ENCODE peak calls at places on chromosomes 6 and 20, in seven cellular contexts. P is fibroblast of gingiva; F is activated CD4-positive, alpha-beta T cell treated with anti-CD3 and anti-CD28 coated beads for 4 hours; H is aorta; V is tibial artery; J is NCI-H1092; A is heart left ventricle. B is an unnamed sample.

GRCh38 chr6:133286765-133287164 is 45.6 kb downstream of the EYA4 start:
- DNase-seq in P (peak), F (no peak), H (no peak), V (no peak), J (no peak), A (no peak), B (no peak)

GRCh38 chr20:63696311-63696627 is 183 bp upstream of the TNFRSF6B start:
- DNase-seq in P (peak), F (no peak), H (peak), V (no peak), J (no peak), A (peak), B (no peak)

GRCh38 chr20:45959956-45960630 is 11.9 kb downstream of the ZNF335 start:
- DNase-seq in P (no peak), F (no peak), H (peak), V (peak), J (no peak), A (no peak), B (no peak)

GRCh38 chr6:116531675-116532570 is 13.6 kb downstream of the TRAPPC3L start:
- DNase-seq in P (peak), F (peak), H (peak), V (peak), J (peak), A (peak), B (no peak)

GRCh38 chr6:7728855-7729590 is 3.1 kb downstream of the BMP6 start:
- DNase-seq in P (no peak), F (no peak), H (no peak), V (no peak), J (no peak), A (no peak), B (no peak)

GRCh38 chr6:150930816-150931215 is 65.3 kb downstream of the MTHFD1L start:
- DNase-seq in P (peak), F (no peak), H (no peak), V (no peak), J (no peak), A (no peak), B (no peak)

GRCh38 chr6:138004423-138005287 is 102.6 kb downstream of the PERP start:
- DNase-seq in P (peak), F (peak), H (no peak), V (no peak), J (no peak), A (no peak), B (no peak)

GRCh38 chr6:52361347-52361944 is 505 bp upstream of the PAQR8 start:
- DNase-seq in P (peak), F (peak), H (no peak), V (peak), J (no peak), A (peak), B (no peak)

GRCh38 chr6:15299430-15300131 is 53.7 kb downstream of the JARID2 start:
- DNase-seq in P (no peak), F (no peak), H (no peak), V (peak), J (no peak), A (peak), B (no peak)

GRCh38 chr6:2688416-2689064 is 62.2 kb downstream of the MYLK4 start:
- DNase-seq in P (peak), F (no peak), H (no peak), V (no peak), J (no peak), A (no peak), B (peak)

GRCh38 chr6:121183742-121184141 is 150.5 kb downstream of the TBC1D32 start:
- DNase-seq in P (no peak), F (no peak), H (no peak), V (no peak), J (no peak), A (no peak), B (no peak)

GRCh38 chr6:128410584-128410983 is 109.8 kb downstream of the PTPRK start:
- DNase-seq in P (no peak), F (no peak), H (no peak), V (no peak), J (no peak), A (no peak), B (no peak)

GRCh38 chr6:130371921-130372320 is 6.1 kb downstream of the TMEM200A start:
- DNase-seq in P (no peak), F (no peak), H (no peak), V (no peak), J (no peak), A (no peak), B (no peak)

GRCh38 chr6:105259912-105260889 is 80.4 kb upstream of the POPDC3 start:
- DNase-seq in P (no peak), F (no peak), H (no peak), V (no peak), J (no peak), A (peak), B (no peak)

GRCh38 chr20:50013976-50014375 is 31.2 kb downstream of the SNAI1 start:
- DNase-seq in P (no peak), F (no peak), H (no peak), V (no peak), J (no peak), A (no peak), B (no peak)

GRCh38 chr20:47501117-47501482 is 587 bp upstream of the NCOA3 start:
- DNase-seq in P (peak), F (no peak), H (no peak), V (no peak), J (no peak), A (no peak), B (no peak)

GRCh38 chr6:37702314-37702713 is 4.6 kb upstream of the MDGA1 start:
- DNase-seq in P (no peak), F (no peak), H (no peak), V (no peak), J (no peak), A (no peak), B (no peak)

GRCh38 chr20:51029963-51030930 is 7.3 kb upstream of the KCNG1 start:
- DNase-seq in P (peak), F (no peak), H (no peak), V (no peak), J (no peak), A (peak), B (no peak)

B was measured in skeletal muscle cell.